ENCODE peak calls at places on chromosomes 11 and 22, in six cellular contexts. J is MM.1S; W is cardiac muscle cell; Z is K562; U is lower lobe of right lung; I is CD4-positive, CD25-positive, alpha-beta regulatory T cell. O is an unnamed sample.

GRCh38 chr11:43853766-43854165 is 26.9 kb upstream of the ALKBH3 start:
- DNase-seq in Z (no peak), J (no peak), I (no peak), W (no peak), U (no peak), O (no peak)

GRCh38 chr11:44780940-44781631 is 54.3 kb downstream of the TSPAN18 start:
- DNase-seq in J (no peak), Z (peak; percentile 94), W (peak; percentile 65), U (peak; percentile 33), I (no peak), O (no peak)

GRCh38 chr11:6692128-6692527 is 9.0 kb upstream of the MRPL17 start:
- DNase-seq in J (no peak), I (no peak), U (no peak), W (no peak), Z (no peak), O (no peak)

GRCh38 chr22:44623771-44624510 is 78.1 kb upstream of the PRR5 start:
- DNase-seq in W (peak; percentile 65), I (no peak), J (peak; percentile 10), U (peak; percentile 39), Z (peak; percentile 25), O (peak; percentile 48)

GRCh38 chr11:118533769-118534729 is 3.1 kb downstream of the TMEM25 start:
- DNase-seq in W (no peak), U (no peak), I (no peak), Z (peak; percentile 41), J (no peak), O (no peak)

GRCh38 chr11:9384535-9385287 is at the start of gene IPO7:
- DNase-seq in J (peak; percentile 94), W (peak; percentile 92), Z (peak; percentile 92), U (peak; percentile 94), I (peak; percentile 86), O (peak; percentile 90)

GRCh38 chr11:119460582-119460981 is 37.6 kb upstream of the THY1 start:
- DNase-seq in Z (no peak), U (no peak), J (no peak), I (no peak), W (no peak), O (no peak)

GRCh38 chr22:19361501-19362103 is 69.9 kb downstream of the HIRA start:
- DNase-seq in W (no peak), J (no peak), Z (no peak), I (no peak), U (no peak), O (no peak)

GRCh38 chr11:121931121-121931520 is 184.9 kb downstream of the BLID start:
- DNase-seq in I (no peak), U (no peak), Z (no peak), W (no peak), J (no peak), O (no peak)

GRCh38 chr11:90874971-90875370 is 652.1 kb upstream of the CHORDC1 start:
- DNase-seq in W (no peak), Z (no peak), J (no peak), U (no peak), I (no peak), O (no peak)

GRCh38 chr11:45180158-45180887 is 33.9 kb downstream of the PRDM11 start:
- DNase-seq in J (peak; percentile 57), I (no peak), Z (no peak), U (peak; percentile 64), W (peak; percentile 75), O (peak; percentile 69)

GRCh38 chr11:37422511-37422910 is 824.5 kb upstream of the RAG2 start:
- DNase-seq in U (no peak), W (no peak), Z (no peak), I (no peak), J (no peak), O (no peak)

GRCh38 chr22:49727191-49727880 is 100.3 kb downstream of the BRD1 start:
- DNase-seq in J (no peak), Z (no peak), I (no peak), U (no peak), W (no peak), O (no peak)

GRCh38 chr22:22196018-22196533 is 48.5 kb upstream of the VPREB1 start:
- DNase-seq in J (peak; percentile 65), W (no peak), Z (no peak), I (no peak), U (no peak), O (no peak)

GRCh38 chr11:109435121-109435742 is 13.2 kb downstream of the C11orf87 start:
- DNase-seq in W (no peak), I (no peak), U (no peak), J (no peak), Z (no peak), O (no peak)

GRCh38 chr11:98136357-98136756 is 884.4 kb upstream of the CNTN5 start:
- DNase-seq in W (no peak), J (no peak), U (no peak), I (no peak), Z (no peak), O (no peak)

GRCh38 chr11:104653011-104653806 is 245.1 kb downstream of the CASP12 start:
- DNase-seq in W (no peak), I (no peak), J (peak; percentile 74), Z (no peak), U (no peak), O (no peak)

GRCh38 chr11:75518204-75518549 is 7.6 kb downstream of the GDPD5 start:
- DNase-seq in W (no peak), Z (no peak), J (no peak), I (no peak), U (no peak), O (no peak)

GRCh38 chr22:45309422-45310227 is at the start of gene FAM118A:
- DNase-seq in I (peak; percentile 96), W (peak; percentile 96), U (peak; percentile 93), J (peak; percentile 93), Z (peak; percentile 94), O (peak; percentile 93)

GRCh38 chr11:83827940-83828554 is 541.9 kb upstream of the CCDC90B start:
- DNase-seq in I (no peak), U (no peak), Z (peak; percentile 30), J (peak; percentile 12), W (peak; percentile 34), O (peak; percentile 16)

GRCh38 chr11:86620796-86621575 is 51.4 kb downstream of the ME3 start:
- DNase-seq in I (no peak), U (no peak), J (no peak), Z (no peak), W (no peak), O (no peak)

GRCh38 chr11:68213135-68213515 is at the start of gene KMT5B:
- DNase-seq in J (no peak), I (no peak), U (no peak), Z (peak; percentile 53), W (peak; percentile 75), O (peak; percentile 72)

DNA sequence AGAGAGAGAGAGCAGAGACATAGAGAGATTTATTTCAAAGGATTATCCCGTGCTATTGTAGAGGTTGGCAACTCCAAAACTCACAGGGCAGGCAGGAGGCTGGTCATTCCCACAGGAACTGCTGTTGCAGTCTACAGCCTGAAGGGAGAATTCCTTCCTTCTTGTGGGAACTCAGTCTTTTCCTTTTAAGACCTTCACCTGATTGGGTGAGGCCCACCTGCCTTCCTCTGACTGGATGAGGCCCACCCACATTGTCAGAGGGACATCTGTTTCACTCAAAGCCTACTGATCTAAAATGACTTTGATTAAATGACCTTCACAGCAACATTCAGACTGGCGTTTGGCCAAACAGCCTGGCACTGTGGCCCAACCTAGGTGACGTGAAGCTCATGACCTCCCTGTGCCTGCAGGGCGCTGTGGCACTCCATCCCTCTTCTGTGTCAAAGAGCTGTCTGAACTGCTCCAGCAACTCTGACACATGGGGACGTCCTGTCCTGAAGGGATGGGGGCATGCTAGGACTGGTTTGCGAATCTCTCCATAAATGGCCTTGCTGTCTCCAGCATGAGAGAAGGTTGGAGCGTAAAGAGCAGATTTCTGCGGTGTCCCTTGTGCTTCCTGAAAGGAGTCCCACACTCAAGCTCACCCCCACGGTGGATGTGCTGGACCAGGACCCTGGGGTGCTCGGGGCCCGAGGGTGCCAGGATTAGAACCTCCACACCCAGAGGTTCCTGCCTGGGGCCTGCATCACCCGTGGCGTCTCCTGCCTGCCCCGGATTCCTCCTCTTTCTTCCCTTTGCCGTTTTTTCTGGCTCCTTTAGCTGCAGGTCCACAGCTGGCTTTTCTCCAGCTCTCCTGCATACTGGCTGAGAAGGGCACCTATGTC is 20.7 kb downstream of the KRTAP5-5 start:
- DNase-seq in Z (no peak), U (no peak), W (no peak), I (no peak), J (no peak), O (no peak)
- H3K27me3 ChIP-seq in Z (peaks cover 84% of the 10 kb centered on the region), U (peaks cover 26% of the 10 kb centered on the region), W (no peaks in the 10 kb centered on the region), I (no peaks in the 10 kb centered on the region), J (peaks cover 96% of the 10 kb centered on the region), O (peaks cover 3% of the 10 kb centered on the region)

GRCh38 chr11:65526744-65527143 is 1.9 kb downstream of the SCYL1 start:
- DNase-seq in I (no peak), J (no peak), Z (no peak), U (no peak), W (no peak), O (no peak)
- H3K4me1 ChIP-seq in I (peaks cover 48% of the 10 kb centered on the region), J (peaks cover 9% of the 10 kb centered on the region), Z (peaks cover 37% of the 10 kb centered on the region), U (peaks cover 42% of the 10 kb centered on the region), W (peaks cover 28% of the 10 kb centered on the region), O (peaks cover 3% of the 10 kb centered on the region)

DNA sequence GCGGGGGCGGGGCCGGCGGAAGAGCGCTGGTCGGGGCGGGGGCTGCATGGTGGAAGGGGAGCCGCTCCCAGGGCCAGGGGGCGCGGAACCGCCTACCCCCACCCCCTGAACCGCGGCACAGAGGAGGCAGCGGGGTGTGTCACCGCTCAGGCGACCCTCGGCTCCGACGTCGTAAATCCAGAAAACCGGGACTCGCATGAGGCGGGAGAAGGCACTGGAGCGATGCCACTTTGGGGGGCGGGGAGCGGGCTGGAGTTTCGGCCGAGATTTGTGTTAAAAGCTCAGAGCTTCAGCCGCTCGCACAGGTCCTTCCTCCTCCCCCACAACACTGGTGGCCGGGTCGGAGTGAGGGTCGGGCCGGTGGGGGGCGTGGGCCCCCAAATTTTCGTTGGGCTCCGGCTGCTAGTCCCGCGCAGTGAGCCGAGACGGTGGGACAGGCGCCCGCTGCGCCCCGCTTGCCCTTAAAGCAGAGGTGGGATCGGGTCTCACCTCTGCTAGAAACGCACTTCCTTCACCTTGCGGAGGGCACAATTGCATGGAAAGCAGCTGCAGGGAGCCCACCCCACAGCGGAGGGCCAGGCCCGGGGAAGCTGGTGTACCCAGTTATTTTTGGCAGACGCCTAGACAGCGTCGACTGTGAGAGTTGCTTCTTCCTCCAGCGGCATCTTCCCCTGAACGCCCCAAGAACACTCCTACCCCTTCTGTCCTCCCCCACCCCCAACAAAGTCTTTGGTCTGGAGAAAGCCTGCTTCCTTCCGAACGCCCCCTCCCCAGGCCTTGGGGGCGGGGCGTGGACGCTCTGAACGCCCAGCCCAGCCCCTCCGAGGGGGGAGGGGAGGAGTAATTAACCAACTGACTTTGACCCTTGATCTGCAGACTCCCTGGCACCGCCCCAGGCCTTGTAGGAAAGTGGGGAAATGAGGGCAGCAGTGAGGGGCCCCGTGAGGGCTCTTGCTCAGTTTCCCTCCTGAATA is 1.1 kb downstream of the OVOL1 start:
- DNase-seq in Z (no peak), U (no peak), W (peak; percentile 29), I (peak; percentile 22), J (no peak), O (no peak)
- H3K27me3 ChIP-seq in Z (peaks cover 49% of the 10 kb centered on the region), U (peaks cover 39% of the 10 kb centered on the region), W (peaks cover 57% of the 10 kb centered on the region), I (peaks cover 14% of the 10 kb centered on the region), J (peaks cover 38% of the 10 kb centered on the region), O (peaks cover 17% of the 10 kb centered on the region)

DNA sequence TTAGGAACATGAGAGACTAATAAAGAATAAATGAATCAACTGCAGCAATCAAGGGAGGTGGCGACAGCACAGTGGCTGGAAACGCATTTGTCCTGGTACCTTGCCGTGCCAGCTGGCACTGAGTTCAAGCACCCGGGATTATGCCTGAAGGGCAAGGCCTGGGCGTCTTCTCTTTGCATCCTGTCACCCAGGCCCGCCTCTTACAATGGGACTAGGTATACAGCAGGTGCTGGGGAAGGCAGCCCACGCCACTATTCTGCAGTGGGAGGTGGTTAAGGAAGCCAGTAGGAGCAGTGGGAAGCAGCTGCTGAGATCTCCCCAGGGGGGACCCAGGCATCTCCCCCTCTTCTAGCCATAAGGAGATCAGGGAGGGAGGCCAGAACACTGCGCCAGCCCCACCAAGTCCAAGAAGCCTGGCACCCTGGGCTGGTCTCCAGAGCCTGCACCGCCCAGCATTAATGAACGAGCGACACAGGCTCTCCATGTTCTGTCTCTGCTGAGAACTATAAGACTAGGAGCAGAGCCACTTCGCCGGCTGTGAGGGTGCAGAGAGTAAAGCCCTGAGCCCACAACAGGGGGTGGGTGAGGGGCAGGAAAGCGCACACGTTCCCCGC is 15.4 kb upstream of the BAIAP2L2 start:
- DNase-seq in U (no peak), I (no peak), Z (no peak), W (no peak), J (no peak), O (no peak)
- H3K4me1 ChIP-seq in U (no peaks in the 10 kb centered on the region), I (no peaks in the 10 kb centered on the region), Z (peaks cover 18% of the 10 kb centered on the region), W (no peaks in the 10 kb centered on the region), J (no peaks in the 10 kb centered on the region), O (no peaks in the 10 kb centered on the region)